ENCODE peak calls at places on chromosomes 13 and 19, in nine cellular contexts. Q, J, T, V, M, Z, C, I and E are unnamed samples.
A peak's percentile ranks its signal among the peaks of the same experiment; 100 is the strongest.

GRCh38 chr19:13459351-13459750 is 46.9 kb downstream of the CACNA1A start:
- DNase-seq in C (peak; percentile 49), V (no peak), I (peak; percentile 25), Z (no peak), J (no peak), T (no peak), Q (no peak), M (peak; percentile 84), E (no peak)

GRCh38 chr13:107838592-107839161 is 376.7 kb downstream of the LIG4 start:
- DNase-seq in Q (no peak), Z (no peak), V (no peak), M (no peak), T (no peak), J (no peak), I (no peak), C (no peak), E (no peak)

GRCh38 chr13:51246005-51246404 is 23.8 kb downstream of the FAM124A start:
- DNase-seq in Z (no peak), T (no peak), Q (no peak), J (no peak), I (no peak), C (no peak), M (no peak), V (no peak), E (no peak)

GRCh38 chr13:43408274-43408673 is 378.5 kb downstream of the ENOX1 start:
- DNase-seq in V (no peak), Q (no peak), T (no peak), C (no peak), J (no peak), M (no peak), I (no peak), Z (no peak), E (no peak)

GRCh38 chr13:93951153-93951552 is 528.3 kb downstream of the DCT start:
- DNase-seq in T (no peak), Q (no peak), M (no peak), J (peak; percentile 34), I (no peak), Z (no peak), C (no peak), V (no peak), E (peak; percentile 13)

GRCh38 chr19:1483067-1483978 is 4.3 kb upstream of the C19orf25 start:
- DNase-seq in C (no peak), Q (no peak), I (no peak), M (no peak), J (no peak), V (no peak), Z (no peak), T (no peak), E (no peak)

GRCh38 chr13:23644527-23644926 is 74.3 kb downstream of the TNFRSF19 start:
- DNase-seq in T (no peak), V (no peak), I (no peak), C (no peak), Z (no peak), J (no peak), M (no peak), Q (no peak), E (no peak)

GRCh38 chr13:91661692-91662490 is 263.5 kb downstream of the GPC5 start:
- DNase-seq in J (no peak), T (no peak), V (no peak), C (no peak), Z (no peak), Q (no peak), M (no peak), I (no peak), E (no peak)

GRCh38 chr19:1663854-1664253 is 11.4 kb upstream of the TCF3 start:
- DNase-seq in C (no peak), Z (no peak), V (no peak), J (no peak), M (no peak), Q (no peak), T (no peak), I (no peak), E (no peak)

GRCh38 chr13:37194428-37194861 is 89.0 kb upstream of the CSNK1A1L start:
- DNase-seq in I (no peak), Z (peak; percentile 71), Q (no peak), T (no peak), M (no peak), C (no peak), J (peak; percentile 85), V (no peak), E (peak; percentile 51)

GRCh38 chr13:36999054-36999927 is at the start of gene ALG5:
- DNase-seq in Q (peak; percentile 92), C (peak; percentile 87), I (peak; percentile 75), V (peak; percentile 86), T (peak; percentile 91), J (peak; percentile 83), M (peak; percentile 91), Z (peak; percentile 94), E (peak; percentile 90)

GRCh38 chr13:101398191-101398590 is 18.1 kb downstream of the NALCN start:
- DNase-seq in C (no peak), V (no peak), M (no peak), I (no peak), Q (no peak), Z (no peak), T (no peak), J (peak; percentile 71), E (no peak)

GRCh38 chr13:44212633-44213387 is 160.8 kb upstream of the SERP2 start:
- DNase-seq in I (no peak), J (peak; percentile 26), T (no peak), Q (no peak), C (no peak), V (no peak), M (no peak), Z (no peak), E (peak; percentile 27)

GRCh38 chr13:57582032-57582431 is 49.5 kb upstream of the PCDH17 start:
- DNase-seq in I (no peak), C (no peak), M (no peak), V (no peak), T (no peak), Z (no peak), Q (no peak), J (no peak), E (no peak)

GRCh38 chr19:7857727-7858701 is 16.2 kb downstream of the PRR36 start:
- DNase-seq in C (no peak), I (no peak), V (no peak), T (no peak), J (no peak), Z (no peak), M (peak; percentile 58), Q (no peak), E (no peak)

GRCh38 chr13:30708541-30708940 is 26.8 kb upstream of the ALOX5AP start:
- DNase-seq in C (no peak), M (no peak), T (no peak), Q (no peak), I (no peak), V (no peak), J (no peak), Z (peak; percentile 89), E (no peak)

GRCh38 chr19:44690131-44690440 is 8.9 kb upstream of the CEACAM16 start:
- DNase-seq in T (no peak), Z (no peak), C (no peak), V (no peak), J (no peak), Q (no peak), I (no peak), M (no peak), E (no peak)

GRCh38 chr19:53157601-53158000 is 1.3 kb downstream of the ZNF347 start:
- DNase-seq in J (peak; percentile 12), Z (no peak), C (no peak), Q (no peak), M (peak; percentile 11), I (no peak), T (no peak), V (no peak), E (peak; percentile 0)

GRCh38 chr19:7907122-7907521 is 3.4 kb downstream of the MAP2K7 start:
- DNase-seq in J (no peak), M (no peak), V (no peak), Z (no peak), T (no peak), I (no peak), Q (no peak), C (no peak), E (no peak)

GRCh38 chr19:38538386-38538785 is 79.4 kb downstream of the MAP4K1 start:
- DNase-seq in I (no peak), J (no peak), T (no peak), M (no peak), Z (no peak), C (peak; percentile 42), V (no peak), Q (no peak), E (no peak)

GRCh38 chr19:11495481-11495880 is 10.2 kb downstream of the ZNF653 start:
- DNase-seq in C (no peak), Q (no peak), M (no peak), T (no peak), I (no peak), V (no peak), J (no peak), Z (no peak), E (no peak)

GRCh38 chr19:29965529-29965928 is 23.5 kb downstream of the URI1 start:
- DNase-seq in M (no peak), J (peak; percentile 65), Q (no peak), C (no peak), I (no peak), V (no peak), Z (no peak), T (no peak), E (no peak)

GRCh38 chr19:5789201-5789795 is 1.7 kb downstream of the DUS3L start:
- DNase-seq in Z (no peak), I (no peak), M (no peak), C (no peak), T (no peak), V (no peak), Q (no peak), J (no peak), E (no peak)

GRCh38 chr19:46919324-46919723 is 58.5 kb downstream of the ARHGAP35 start:
- DNase-seq in M (no peak), Z (no peak), V (no peak), T (no peak), J (peak; percentile 64), Q (no peak), I (no peak), C (no peak), E (peak; percentile 28)

GRCh38 chr19:41928754-41929535 is 696 bp upstream of the ERFL start:
- DNase-seq in V (no peak), M (no peak), T (no peak), C (no peak), J (no peak), I (no peak), Z (no peak), Q (no peak), E (no peak)

GRCh38 chr19:41898235-41898634 is 15.3 kb downstream of the ARHGEF1 start:
- DNase-seq in Z (no peak), J (no peak), Q (no peak), T (no peak), M (no peak), C (no peak), I (no peak), V (no peak), E (no peak)